ENCODE peak calls at places on chromosome 18, in nine cellular contexts. R is GM23248, T is neural progenitor cell, U is PC-3, J is hepatocyte, Z is GM23338, I is SK-N-SH, K is MM.1S, L is HCT116. H is an unnamed sample.

GRCh38 chr18:8139971-8140406 is 469.2 kb upstream of the RAB12 start:
- DNase-seq in R (no peak), T (no peak), U (no peak), J (no peak), Z (no peak), I (no peak), K (no peak), L (no peak), H (no peak)

GRCh38 chr18:5518179-5518770 is 25.5 kb downstream of the EPB41L3 start:
- DNase-seq in R (no peak), T (no peak), U (no peak), J (no peak), Z (no peak), I (no peak), K (no peak), L (no peak), H (no peak)

GRCh38 chr18:68847219-68847860 is 49.5 kb downstream of the CCDC102B start:
- DNase-seq in R (peak; percentile 57), T (peak; percentile 24), U (peak; percentile 44), J (peak; percentile 16), Z (peak; percentile 29), I (no peak), K (peak; percentile 36), L (peak; percentile 19), H (peak; percentile 10)

GRCh38 chr18:39561136-39561535 is 1995.5 kb upstream of the CELF4 start:
- DNase-seq in R (peak; percentile 11), T (no peak), U (no peak), J (no peak), Z (no peak), I (no peak), K (no peak), L (no peak), H (no peak)

GRCh38 chr18:51437280-51438271 is 240.1 kb upstream of the MEX3C start:
- DNase-seq in R (no peak), T (no peak), U (no peak), J (no peak), Z (no peak), I (no peak), K (no peak), L (no peak), H (no peak)

GRCh38 chr18:25349131-25349925 is 2.6 kb downstream of the ZNF521 start:
- DNase-seq in R (peak; percentile 72), T (peak; percentile 72), U (no peak), J (peak; percentile 31), Z (peak; percentile 67), I (peak; percentile 69), K (peak; percentile 41), L (no peak), H (no peak)

GRCh38 chr18:48028716-48029115 is 98.3 kb upstream of the SMAD2 start:
- DNase-seq in R (no peak), T (no peak), U (peak; percentile 23), J (no peak), Z (no peak), I (no peak), K (no peak), L (no peak), H (no peak)

GRCh38 chr18:8367217-8367988 is 241.8 kb upstream of the RAB12 start:
- DNase-seq in R (peak; percentile 38), T (peak; percentile 90), U (peak; percentile 49), J (peak; percentile 70), Z (peak; percentile 91), I (peak; percentile 50), K (peak; percentile 81), L (peak; percentile 7), H (no peak)

GRCh38 chr18:49832221-49832647 is 18.9 kb upstream of the ACAA2 start:
- DNase-seq in R (no peak), T (no peak), U (no peak), J (no peak), Z (no peak), I (no peak), K (no peak), L (no peak), H (no peak)

GRCh38 chr18:61896767-61897166 is 4.0 kb upstream of the RNF152 start:
- DNase-seq in R (peak; percentile 73), T (peak; percentile 83), U (no peak), J (peak; percentile 49), Z (no peak), I (peak; percentile 65), K (no peak), L (no peak), H (no peak)

GRCh38 chr18:9048808-9049494 is 53.5 kb upstream of the NDUFV2 start:
- DNase-seq in R (peak; percentile 84), T (no peak), U (peak; percentile 25), J (no peak), Z (no peak), I (no peak), K (no peak), L (no peak), H (no peak)

GRCh38 chr18:79290876-79291275 is 104.9 kb upstream of the NFATC1 start:
- DNase-seq in R (no peak), T (no peak), U (no peak), J (no peak), Z (no peak), I (no peak), K (no peak), L (no peak), H (no peak)

GRCh38 chr18:46555724-46556123 is 101.3 kb downstream of the LOXHD1 start:
- DNase-seq in R (peak; percentile 39), T (peak; percentile 69), U (peak; percentile 34), J (peak; percentile 28), Z (peak; percentile 84), I (peak; percentile 45), K (peak; percentile 60), L (peak; percentile 32), H (peak; percentile 6)

GRCh38 chr18:50518787-50519520 is 40.9 kb upstream of the MAPK4 start:
- DNase-seq in R (peak; percentile 2), T (no peak), U (no peak), J (no peak), Z (no peak), I (no peak), K (no peak), L (no peak), H (no peak)

GRCh38 chr18:46419391-46420141 is 237.5 kb downstream of the LOXHD1 start:
- DNase-seq in R (no peak), T (peak; percentile 31), U (no peak), J (no peak), Z (peak; percentile 66), I (peak; percentile 73), K (no peak), L (no peak), H (no peak)

GRCh38 chr18:76466410-76466991 is 28.5 kb downstream of the ZNF516 start:
- DNase-seq in R (no peak), T (no peak), U (no peak), J (no peak), Z (no peak), I (no peak), K (no peak), L (no peak), H (no peak)

GRCh38 chr18:76471593-76471992 is 23.4 kb downstream of the ZNF516 start:
- DNase-seq in R (no peak), T (no peak), U (no peak), J (no peak), Z (no peak), I (no peak), K (no peak), L (no peak), H (no peak)

GRCh38 chr18:76465630-76466409 is 29.2 kb downstream of the ZNF516 start:
- DNase-seq in R (no peak), T (no peak), U (no peak), J (no peak), Z (no peak), I (no peak), K (no peak), L (no peak), H (no peak)

GRCh38 chr18:76467371-76468190 is 27.5 kb downstream of the ZNF516 start:
- DNase-seq in R (peak; percentile 27), T (peak; percentile 44), U (no peak), J (no peak), Z (no peak), I (peak; percentile 43), K (no peak), L (no peak), H (no peak)

GRCh38 chr18:76468345-76469275 is 26.4 kb downstream of the ZNF516 start:
- DNase-seq in R (no peak), T (no peak), U (no peak), J (no peak), Z (no peak), I (no peak), K (no peak), L (no peak), H (no peak)
- H3K4me2 ChIP-seq in R (peak overlapping the region; percentile 47), T (no peak overlapping the region), U (no peak overlapping the region), J (no peak overlapping the region), Z (no peak overlapping the region), I (no peak overlapping the region), K (no peak overlapping the region), L (no peak overlapping the region), H (no peak overlapping the region)

GRCh38 chr18:60568211-60568610 is 195.6 kb upstream of the MC4R start:
- DNase-seq in R (peak; percentile 24), T (no peak), U (peak; percentile 32), J (no peak), Z (no peak), I (no peak), K (no peak), L (no peak), H (no peak)
- TF ChIP-seq EZH2phosphoT487 in R (no peak), T (no peak), U (no peak), J (no peak), Z (no peak), I (no peak), K (no peak), L (no peak), H (no peak)

DNA sequence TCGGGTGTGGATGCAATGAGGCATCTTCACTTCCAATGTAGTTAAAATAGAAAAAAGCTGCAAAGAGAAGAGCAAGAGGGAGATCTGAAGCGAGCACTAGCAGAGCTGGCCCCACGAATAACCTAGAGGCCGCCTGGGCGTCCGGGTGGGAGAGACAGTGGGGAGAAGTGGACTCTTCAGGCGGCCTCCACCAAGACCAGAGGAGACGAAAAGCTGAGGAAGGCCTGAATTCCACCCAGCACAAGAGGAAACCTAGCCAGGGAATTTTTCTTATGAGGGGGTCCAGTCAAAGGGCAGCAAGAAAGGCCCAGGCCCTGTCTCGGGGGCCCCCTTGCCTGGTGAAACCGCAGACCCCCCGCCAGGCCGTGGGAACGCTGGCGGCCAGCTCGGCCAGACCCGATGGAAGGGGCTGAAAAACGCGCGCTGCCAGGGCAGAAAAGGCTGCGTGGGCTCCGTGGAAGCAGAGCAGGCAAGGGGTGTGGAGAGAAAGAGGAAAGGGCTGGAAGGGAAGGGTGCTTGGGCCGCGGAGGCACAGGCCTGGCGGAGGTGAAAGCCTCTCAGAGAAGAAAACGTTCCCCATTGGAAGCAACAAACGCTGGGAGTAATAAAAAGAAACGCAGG is 69.2 kb downstream of the KCTD1 start:
- DNase-seq in R (no peak), T (peak; percentile 55), U (no peak), J (no peak), Z (peak; percentile 56), I (no peak), K (no peak), L (no peak), H (no peak)
- H3K4me3 ChIP-seq in R (no peak overlapping the region), T (no peak overlapping the region), U (no peak overlapping the region), J (no peak overlapping the region), Z (peak overlapping the region; percentile 44), I (no peak overlapping the region), K (no peak overlapping the region), L (no peak overlapping the region), H (no peak overlapping the region)

DNA sequence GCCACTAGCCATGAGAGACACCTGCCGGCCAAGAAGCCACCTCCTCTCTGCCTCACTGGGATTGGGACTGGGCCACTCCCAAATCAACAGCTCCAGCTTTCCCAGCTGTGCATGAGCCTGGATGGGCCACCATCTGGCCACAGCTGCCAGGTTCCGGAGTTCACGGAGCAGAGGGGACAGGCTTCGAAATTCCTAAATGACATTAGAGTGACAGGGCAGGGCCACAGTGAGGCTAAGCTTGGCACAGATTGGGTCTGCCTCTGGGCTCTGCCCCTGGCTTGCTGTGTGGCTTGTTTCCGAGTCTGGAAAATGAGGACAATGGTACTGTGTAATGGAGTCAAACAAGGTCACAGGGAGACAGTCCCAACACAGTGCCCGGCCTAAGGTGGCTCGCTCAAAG is 6.5 kb downstream of the DIPK1C start:
- DNase-seq in R (no peak), T (no peak), U (no peak), J (no peak), Z (no peak), I (no peak), K (no peak), L (no peak), H (no peak)
- H3K4me2 ChIP-seq in R (no peak overlapping the region), T (no peak overlapping the region), U (no peak overlapping the region), J (no peak overlapping the region), Z (no peak overlapping the region), I (no peak overlapping the region), K (no peak overlapping the region), L (no peak overlapping the region), H (no peak overlapping the region)

H was measured in OCI-LY7.